ENCODE peak calls at places on chromosomes 12 and 14, in six cellular contexts. Q is A549, J is GM12878, O is upper lobe of left lung, N is HepG2, L is K562. P is an unnamed sample.

GRCh38 chr12:54369597-54370217 is 5.4 kb upstream of the GPR84 start:
- ATAC-seq in J (no peak), O (peak), Q (no peak), N (no peak), L (peak), P (no peak)

GRCh38 chr14:71103662-71104484 is 196.6 kb downstream of the PCNX1 start:
- ATAC-seq in O (peak), N (peak), L (peak), Q (peak), J (peak), P (no peak)

GRCh38 chr12:13093850-13094225 is 9.6 kb downstream of the GSG1 start:
- ATAC-seq in O (no peak), N (no peak), L (no peak), Q (no peak), J (no peak), P (no peak)

GRCh38 chr14:97707603-97708002 is 910.4 kb downstream of the VRK1 start:
- ATAC-seq in O (no peak), Q (no peak), J (peak), L (no peak), N (no peak), P (no peak)

GRCh38 chr12:120488057-120488660 is 7.8 kb upstream of the DYNLL1 start:
- ATAC-seq in Q (no peak), N (no peak), L (peak), O (no peak), J (no peak), P (no peak)

GRCh38 chr12:108685469-108686247 is 45.7 kb downstream of the CORO1C start:
- ATAC-seq in O (no peak), L (no peak), N (no peak), Q (no peak), J (peak), P (no peak)

GRCh38 chr14:37172024-37172869 is at the start of gene SLC25A21:
- ATAC-seq in N (peak), Q (peak), J (no peak), O (peak), L (peak), P (peak)

GRCh38 chr12:128823216-128823915 is 392 bp downstream of the SLC15A4 start:
- ATAC-seq in J (peak), N (peak), L (peak), O (peak), Q (peak), P (peak)

GRCh38 chr14:21997300-21997699 is 323.7 kb upstream of the OR4E1 start:
- ATAC-seq in Q (peak), L (peak), O (no peak), J (peak), N (peak), P (no peak)

GRCh38 chr12:2364566-2365165 is 311.9 kb downstream of the CACNA1C start:
- ATAC-seq in L (no peak), J (no peak), N (no peak), Q (no peak), O (peak), P (no peak)

GRCh38 chr12:132160016-132160415 is 15.8 kb downstream of the NOC4L start:
- ATAC-seq in J (no peak), N (no peak), Q (no peak), L (no peak), O (no peak), P (no peak)

GRCh38 chr12:11307143-11307542 is 3.1 kb downstream of the PRB4 start:
- ATAC-seq in L (no peak), O (no peak), Q (no peak), J (no peak), N (no peak), P (no peak)

GRCh38 chr12:105205322-105206048 is 30.5 kb downstream of the APPL2 start:
- ATAC-seq in L (no peak), N (no peak), O (peak), Q (no peak), J (no peak), P (no peak)

GRCh38 chr14:41490323-41490722 is 116.4 kb upstream of the LRFN5 start:
- ATAC-seq in N (no peak), Q (no peak), L (no peak), J (no peak), O (no peak), P (no peak)

GRCh38 chr12:32811686-32812392 is 56.1 kb upstream of the YARS2 start:
- ATAC-seq in J (no peak), Q (no peak), L (no peak), N (no peak), O (no peak), P (no peak)

GRCh38 chr14:54653764-54654469 is 87.0 kb downstream of the SAMD4A start:
- ATAC-seq in Q (no peak), N (peak), O (peak), L (no peak), J (no peak), P (peak)

GRCh38 chr12:125533434-125534029 is 468.3 kb downstream of the AACS start:
- ATAC-seq in L (peak), Q (peak), J (peak), O (peak), N (peak), P (peak)

GRCh38 chr14:100388137-100389050 is 65.3 kb downstream of the SLC25A47 start:
- ATAC-seq in L (peak), N (no peak), Q (no peak), O (no peak), J (no peak), P (no peak)

GRCh38 chr12:91985002-91985767 is 160.5 kb downstream of the BTG1 start:
- ATAC-seq in L (peak), O (no peak), Q (no peak), N (no peak), J (no peak), P (no peak)

GRCh38 chr12:4282103-4282891 is 8.7 kb downstream of the CCND2 start:
- ATAC-seq in O (no peak), J (peak), L (no peak), Q (no peak), N (no peak), P (no peak)

GRCh38 chr14:75542585-75543091 is 20.4 kb downstream of the BATF start:
- ATAC-seq in N (peak), L (peak), J (peak), O (peak), Q (peak), P (peak)

GRCh38 chr14:100131181-100131580 is 28.3 kb downstream of the DEGS2 start:
- ATAC-seq in N (peak), L (no peak), Q (no peak), O (no peak), J (no peak), P (no peak)

GRCh38 chr12:79765157-79765556 is 74.4 kb upstream of the PAWR start:
- ATAC-seq in L (no peak), O (no peak), Q (no peak), J (no peak), N (no peak), P (no peak)

GRCh38 chr14:46051801-46052200 is 599.8 kb downstream of the RPL10L start:
- ATAC-seq in Q (no peak), J (no peak), O (no peak), L (no peak), N (no peak), P (no peak)

GRCh38 chr12:52007158-52007921 is 594 bp downstream of the TAMALIN start:
- ATAC-seq in L (no peak), Q (no peak), N (no peak), O (peak), J (peak), P (peak)

GRCh38 chr12:102953221-102953620 is 4.3 kb upstream of the ASCL1 start:
- ATAC-seq in J (peak), N (no peak), O (no peak), Q (no peak), L (no peak), P (no peak)

GRCh38 chr12:62882696-62883095 is 52.3 kb downstream of the PPM1H start:
- ATAC-seq in N (no peak), L (no peak), Q (no peak), O (no peak), J (no peak), P (no peak)

GRCh38 chr14:76080009-76080408 is 71.7 kb upstream of the GPATCH2L start:
- ATAC-seq in O (no peak), Q (no peak), L (no peak), J (no peak), N (no peak), P (no peak)

GRCh38 chr12:123050331-123050809 is 69.9 kb downstream of the ARL6IP4 start:
- ATAC-seq in J (no peak), L (peak), N (peak), O (peak), Q (peak), P (peak)

GRCh38 chr12:99121476-99121965 is 476.4 kb downstream of the APAF1 start:
- ATAC-seq in N (no peak), Q (no peak), J (no peak), L (no peak), O (no peak), P (no peak)

GRCh38 chr14:73358187-73358586 is 100.2 kb downstream of the NUMB start:
- ATAC-seq in L (no peak), N (peak), Q (no peak), J (no peak), O (no peak), P (no peak)

GRCh38 chr14:77988966-77989365 is 181.2 kb upstream of the NRXN3 start:
- ATAC-seq in O (peak), L (peak), J (no peak), Q (peak), N (peak), P (no peak)

GRCh38 chr12:88935856-88936255 is 355.6 kb upstream of the KITLG start:
- ATAC-seq in O (no peak), N (no peak), L (no peak), J (no peak), Q (no peak), P (no peak)

GRCh38 chr12:88931598-88931997 is 351.3 kb upstream of the KITLG start:
- ATAC-seq in L (no peak), J (peak), Q (no peak), N (peak), O (no peak), P (no peak)

GRCh38 chr12:88934163-88934747 is 354.0 kb upstream of the KITLG start:
- ATAC-seq in L (no peak), J (peak), Q (no peak), O (no peak), N (no peak), P (no peak)

GRCh38 chr12:88932457-88932856 is 352.2 kb upstream of the KITLG start:
- ATAC-seq in L (no peak), O (no peak), J (peak), Q (no peak), N (peak), P (no peak)
- TF ChIP-seq EP300 in L (no peak), O (no peak), J (no peak), Q (no peak), N (no peak), P (no peak)

GRCh38 chr12:8038659-8039114 is 6.2 kb downstream of the FOXJ2 start:
- ATAC-seq in J (peak), O (peak), N (no peak), L (peak), Q (peak), P (peak)
- H3K4me3 ChIP-seq in J (peak), O (no peak), N (no peak), L (no peak), Q (no peak), P (peak)

GRCh38 chr12:49673446-49674317 is 33.5 kb downstream of the FMNL3 start:
- ATAC-seq in O (peak), Q (peak), J (no peak), N (peak), L (peak), P (peak)
- TF ChIP-seq POLR2A in O (peak), Q (no peak), J (no peak), N (no peak), L (peak), P (no peak)

GRCh38 chr12:30507576-30507975 is 188.1 kb downstream of the IPO8 start:
- ATAC-seq in J (no peak), L (no peak), O (no peak), N (peak), Q (no peak), P (no peak)
- TF ChIP-seq EP300 in J (no peak), L (no peak), O (no peak), N (peak), Q (no peak), P (no peak)

GRCh38 chr12:111366075-111366474 is 2.8 kb downstream of the PHETA1 start:
- ATAC-seq in O (no peak), N (no peak), L (no peak), Q (no peak), J (no peak), P (no peak)
- H3K4me3 ChIP-seq in O (no peak), N (no peak), L (no peak), Q (no peak), J (no peak), P (no peak)

GRCh38 chr12:6322969-6323339 is 12.5 kb downstream of the PLEKHG6 start:
- ATAC-seq in N (no peak), J (peak), L (no peak), Q (no peak), O (no peak), P (no peak)
- TF ChIP-seq POLR2A in N (no peak), J (no peak), L (no peak), Q (no peak), O (no peak), P (no peak)

GRCh38 chr12:113222730-113223531 is 1.7 kb downstream of the TPCN1 start:
- ATAC-seq in J (peak), L (no peak), N (peak), Q (peak), O (peak), P (peak)
- TF ChIP-seq EP300 in J (no peak), L (no peak), N (no peak), Q (no peak), O (no peak), P (no peak)

DNA sequence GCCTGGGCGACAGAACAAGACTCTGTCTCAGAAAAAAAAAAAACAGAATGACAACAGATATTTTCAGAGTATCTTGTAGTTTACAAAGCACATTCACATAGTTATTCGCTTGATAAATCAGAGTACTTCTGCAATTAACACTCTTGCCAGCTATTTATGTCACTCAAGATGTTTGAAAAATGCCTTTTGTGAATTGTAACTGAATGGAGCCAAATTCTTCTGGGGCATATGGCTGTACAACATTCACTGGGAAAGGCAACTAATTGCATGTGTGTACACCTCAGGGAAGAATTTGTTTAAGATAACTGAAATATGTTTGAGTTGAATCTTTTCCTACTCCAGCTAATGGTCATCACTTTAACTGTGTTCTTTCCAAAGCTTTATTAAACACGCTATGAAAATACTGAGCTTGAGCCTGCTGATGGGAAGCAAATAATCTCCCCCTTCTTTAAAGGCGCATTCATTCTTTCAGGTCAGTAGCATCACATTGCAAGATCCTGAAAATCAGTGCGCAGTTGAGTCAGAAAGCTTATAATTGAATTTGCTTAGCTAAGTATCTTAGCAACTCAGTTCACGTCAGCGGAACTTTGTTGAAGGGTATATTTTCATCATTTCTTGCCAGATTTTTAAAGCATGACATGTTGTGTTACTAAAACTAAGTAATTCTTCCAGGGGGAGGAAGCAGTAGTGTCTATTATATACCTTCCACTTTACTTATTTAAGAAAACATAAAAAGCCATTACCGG is 66.6 kb downstream of the SINHCAF start:
- ATAC-seq in J (no peak), Q (no peak), N (no peak), L (no peak), O (no peak), P (no peak)
- H3K4me3 ChIP-seq in J (no peak), Q (no peak), N (no peak), L (no peak), O (no peak), P (no peak)

P was measured in gastroesophageal sphincter.